ENCODE peak calls at places on chromosome 1, in nine cellular contexts. P is T-helper 2 cell; O is LoVo; Y is MM.1S; C is globus pallidus; K is CD8-positive, alpha-beta T cell; R is HuH-7; F is neural crest cell; X is ACHN. Q is an unnamed sample.

GRCh38 chr1:25031601-25031965 is 101.5 kb upstream of the RUNX3 start:
- DNase-seq in P (no peak), O (no peak), Y (no peak), C (no peak), K (peak), R (no peak), F (no peak), X (no peak), Q (no peak)

GRCh38 chr1:220213381-220213983 is 58.8 kb downstream of the RAB3GAP2 start:
- DNase-seq in P (no peak), O (no peak), Y (no peak), C (no peak), K (no peak), R (peak), F (no peak), X (no peak), Q (no peak)

GRCh38 chr1:115411388-115412063 is 73.5 kb upstream of the NGF start:
- DNase-seq in P (no peak), O (peak), Y (no peak), C (no peak), K (no peak), R (no peak), F (no peak), X (no peak), Q (no peak)

GRCh38 chr1:48251858-48252257 is 29.3 kb downstream of the SLC5A9 start:
- DNase-seq in P (no peak), O (no peak), Y (no peak), C (no peak), K (no peak), R (no peak), F (no peak), X (no peak), Q (no peak)

GRCh38 chr1:12600880-12601633 is 17.0 kb downstream of the DHRS3 start:
- DNase-seq in P (peak), O (no peak), Y (peak), C (no peak), K (peak), R (peak), F (no peak), X (peak), Q (peak)

GRCh38 chr1:212727386-212728181 is 27.9 kb upstream of the BATF3 start:
- DNase-seq in P (no peak), O (no peak), Y (no peak), C (no peak), K (no peak), R (no peak), F (no peak), X (no peak), Q (no peak)

GRCh38 chr1:97845805-97846204 is 75.0 kb downstream of the DPYD start:
- DNase-seq in P (no peak), O (no peak), Y (no peak), C (no peak), K (no peak), R (no peak), F (no peak), X (no peak), Q (no peak)

GRCh38 chr1:32619701-32620485 is 30.5 kb downstream of the ZBTB8OS start:
- DNase-seq in P (no peak), O (no peak), Y (no peak), C (peak), K (no peak), R (no peak), F (no peak), X (peak), Q (no peak)

GRCh38 chr1:12464627-12465056 is 153.4 kb downstream of the DHRS3 start:
- DNase-seq in P (no peak), O (no peak), Y (no peak), C (no peak), K (no peak), R (no peak), F (no peak), X (no peak), Q (no peak)

GRCh38 chr1:59703918-59704378 is 110.8 kb upstream of the HOOK1 start:
- DNase-seq in P (no peak), O (no peak), Y (no peak), C (no peak), K (no peak), R (no peak), F (no peak), X (no peak), Q (no peak)

Q was measured in activated effector memory CD4-positive, alpha-beta T cell treated with Interleukin-2 at 50 U/mL for 16 hours.